ENCODE peak calls at places on chromosomes 12 and 14, in seven cellular contexts. E is H9, B is IMR-90, V is mesendoderm, L is H1, D is trophoblast cell, F is mesenchymal stem cell. M is an unnamed sample.

GRCh38 chr14:91770185-91770584 is 38.3 kb upstream of the CATSPERB start:
- DNase-seq in E (no peak), B (no peak), V (no peak), L (no peak), D (no peak), F (no peak), M (no peak)

GRCh38 chr12:68932123-68932700 is 759 bp downstream of the CPM start:
- DNase-seq in E (no peak), B (no peak), V (no peak), L (no peak), D (no peak), F (no peak), M (peak; percentile 26)

GRCh38 chr14:78253986-78254385 is 83.8 kb downstream of the NRXN3 start:
- DNase-seq in E (no peak), B (peak; percentile 43), V (no peak), L (no peak), D (no peak), F (no peak), M (no peak)

GRCh38 chr12:28780096-28780495 is 369.0 kb upstream of the FAR2 start:
- DNase-seq in E (no peak), B (peak; percentile 81), V (no peak), L (no peak), D (peak; percentile 30), F (peak; percentile 93), M (no peak)

GRCh38 chr12:112219195-112219594 is 93.8 kb downstream of the TRAFD1 start:
- DNase-seq in E (peak; percentile 62), B (no peak), V (peak; percentile 53), L (no peak), D (no peak), F (no peak), M (no peak)

GRCh38 chr12:62737615-62738014 is 197.3 kb downstream of the PPM1H start:
- DNase-seq in E (no peak), B (peak; percentile 25), V (no peak), L (no peak), D (no peak), F (peak; percentile 48), M (no peak)

GRCh38 chr14:61284001-61284400 is 2.9 kb upstream of the TMEM30B start:
- DNase-seq in E (no peak), B (no peak), V (no peak), L (no peak), D (no peak), F (no peak), M (no peak)

GRCh38 chr12:119693511-119693910 is 25.6 kb downstream of the PRKAB1 start:
- DNase-seq in E (no peak), B (no peak), V (no peak), L (no peak), D (no peak), F (no peak), M (no peak)

GRCh38 chr12:5807090-5807414 is 138.0 kb downstream of the ANO2 start:
- DNase-seq in E (no peak), B (peak; percentile 53), V (no peak), L (no peak), D (no peak), F (no peak), M (no peak)

GRCh38 chr14:102583726-102584125 is 8.7 kb upstream of the RCOR1 start:
- DNase-seq in E (no peak), B (no peak), V (peak; percentile 91), L (no peak), D (peak; percentile 88), F (no peak), M (no peak)

GRCh38 chr12:27133022-27133590 is 50.7 kb upstream of the C12orf71 start:
- DNase-seq in E (no peak), B (no peak), V (no peak), L (no peak), D (no peak), F (no peak), M (no peak)

GRCh38 chr12:69298947-69299346 is 49.2 kb upstream of the LYZ start:
- DNase-seq in E (no peak), B (no peak), V (no peak), L (no peak), D (no peak), F (no peak), M (no peak)

GRCh38 chr12:32918890-32919791 is 22.6 kb upstream of the PKP2 start:
- DNase-seq in E (no peak), B (peak; percentile 27), V (peak; percentile 55), L (no peak), D (peak; percentile 35), F (peak; percentile 67), M (no peak)

GRCh38 chr12:93777249-93777648 is 100.1 kb downstream of the CRADD start:
- DNase-seq in E (no peak), B (peak; percentile 67), V (no peak), L (no peak), D (no peak), F (peak; percentile 83), M (no peak)

GRCh38 chr12:53612978-53613377 is 13.2 kb downstream of the ATF7 start:
- DNase-seq in E (no peak), B (no peak), V (no peak), L (no peak), D (no peak), F (no peak), M (no peak)

DNA sequence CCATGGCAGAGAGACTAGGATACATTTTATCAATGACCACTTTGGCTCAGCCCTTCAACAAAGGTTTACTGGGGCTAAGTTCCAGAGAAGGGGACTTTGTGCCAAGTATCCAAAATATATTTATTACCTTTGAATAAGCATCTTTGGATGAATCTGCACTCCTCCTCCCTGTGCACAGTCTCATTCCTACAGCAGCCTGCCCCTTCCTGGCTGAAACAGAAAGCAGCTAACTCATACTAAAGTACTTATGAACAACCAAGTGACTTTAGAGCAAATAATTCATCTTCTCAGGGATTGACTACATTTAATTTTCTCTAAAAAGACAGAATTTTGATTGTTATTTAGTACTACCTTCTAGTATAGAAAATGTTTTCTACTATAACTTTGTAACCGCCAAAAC is 47.8 kb upstream of the ETV6 start:
- DNase-seq in E (no peak), B (no peak), V (no peak), L (no peak), D (no peak), F (peak; percentile 21), M (no peak)
- H4K8ac ChIP-seq in E (no peak overlapping the region), B (no peak overlapping the region), V (no peak overlapping the region), L (no peak overlapping the region), D (no peak overlapping the region), F (no peak overlapping the region), M (no peak overlapping the region)

GRCh38 chr12:227923-228845 is 14.2 kb upstream of the SLC6A12 start:
- DNase-seq in E (peak; percentile 20), B (no peak), V (no peak), L (no peak), D (no peak), F (no peak), M (no peak)

GRCh38 chr12:228846-229200 is 14.9 kb upstream of the SLC6A12 start:
- DNase-seq in E (peak; percentile 22), B (no peak), V (no peak), L (no peak), D (no peak), F (no peak), M (no peak)

GRCh38 chr12:230925-231671 is 17.1 kb upstream of the SLC6A12 start:
- DNase-seq in E (peak; percentile 30), B (no peak), V (no peak), L (no peak), D (no peak), F (no peak), M (no peak)

GRCh38 chr12:227286-227915 is 13.4 kb upstream of the SLC6A12 start:
- DNase-seq in E (peak; percentile 23), B (no peak), V (no peak), L (no peak), D (no peak), F (no peak), M (no peak)

DNA sequence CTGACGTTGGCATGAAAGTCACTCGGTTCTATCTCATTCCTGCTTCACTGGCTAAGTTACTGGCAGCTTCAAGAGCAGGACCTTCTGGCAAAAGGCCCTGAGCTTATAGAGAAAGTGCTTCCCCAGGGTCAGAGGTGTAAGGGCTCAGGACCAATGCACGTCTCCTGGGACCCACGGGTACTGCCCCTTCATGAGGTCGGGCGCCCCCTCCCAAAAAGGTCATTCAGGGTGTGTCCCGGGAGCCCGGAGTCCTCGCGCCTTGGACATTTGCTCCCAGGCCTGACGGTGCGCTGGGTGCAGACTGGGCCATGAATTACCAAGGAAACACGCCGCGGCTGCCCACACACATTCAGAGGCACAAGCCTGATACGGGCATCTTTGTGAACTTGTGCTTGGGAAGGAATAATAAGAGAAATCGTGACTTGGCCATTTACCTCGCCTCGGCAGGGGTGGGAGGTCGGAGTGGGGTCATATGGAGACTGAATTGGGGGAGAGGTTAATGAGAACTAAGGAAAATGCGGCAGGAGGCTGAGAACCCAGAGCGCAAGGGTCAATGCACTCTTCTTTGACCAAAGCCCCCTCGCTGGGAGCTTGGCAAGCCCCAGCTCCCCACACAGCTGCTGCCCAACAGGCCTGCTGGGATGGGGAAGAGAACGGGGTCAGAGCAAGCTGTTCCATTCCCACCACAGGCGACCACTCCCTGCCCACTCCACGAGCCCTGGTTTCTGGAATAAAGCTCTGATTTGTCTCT is 15.7 kb upstream of the SLC6A12 start:
- DNase-seq in E (peak; percentile 28), B (no peak), V (no peak), L (no peak), D (no peak), F (no peak), M (no peak)
- H2BK120ac ChIP-seq in E (no peak overlapping the region), B (no peak overlapping the region), V (no peak overlapping the region), L (no peak overlapping the region), D (no peak overlapping the region), F (no peak overlapping the region), M (no peak overlapping the region)

GRCh38 chr12:51538149-51538548 is 52.9 kb upstream of the SCN8A start:
- DNase-seq in E (no peak), B (no peak), V (no peak), L (no peak), D (no peak), F (no peak), M (no peak)

GRCh38 chr12:51534675-51535074 is 56.4 kb upstream of the SCN8A start:
- DNase-seq in E (no peak), B (no peak), V (no peak), L (no peak), D (no peak), F (no peak), M (no peak)

GRCh38 chr12:51540996-51541395 is 50.0 kb upstream of the SCN8A start:
- DNase-seq in E (no peak), B (no peak), V (no peak), L (no peak), D (no peak), F (no peak), M (no peak)

GRCh38 chr12:51536159-51536558 is 54.9 kb upstream of the SCN8A start:
- DNase-seq in E (no peak), B (peak; percentile 19), V (peak; percentile 43), L (no peak), D (no peak), F (peak; percentile 28), M (no peak)

GRCh38 chr12:51538599-51538998 is 52.4 kb upstream of the SCN8A start:
- DNase-seq in E (no peak), B (no peak), V (no peak), L (no peak), D (no peak), F (no peak), M (no peak)
- H4K8ac ChIP-seq in E (no peak overlapping the region), B (no peak overlapping the region), V (no peak overlapping the region), L (no peak overlapping the region), D (no peak overlapping the region), F (no peak overlapping the region), M (no peak overlapping the region)

DNA sequence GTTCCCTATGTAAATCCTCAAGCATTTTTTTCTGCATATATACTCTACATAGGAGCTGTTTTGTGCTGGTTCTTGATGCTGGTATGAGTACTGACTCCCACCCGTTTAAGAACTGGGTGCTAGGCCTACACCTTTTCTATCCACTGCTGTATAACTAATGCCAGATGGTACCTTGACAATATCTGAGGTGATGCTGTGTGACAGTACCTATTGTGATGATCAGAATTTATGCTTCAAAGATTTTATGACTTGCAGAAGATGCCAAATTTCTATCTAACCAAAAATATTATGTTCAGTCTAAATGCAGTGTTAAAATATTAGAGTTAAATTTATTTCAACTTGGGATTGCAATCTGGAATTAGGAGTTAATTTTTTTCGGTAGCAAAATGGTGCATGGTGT is 272.3 kb upstream of the NOVA1 start:
- DNase-seq in E (no peak), B (no peak), V (no peak), L (no peak), D (no peak), F (no peak), M (no peak)
- H2BK120ac ChIP-seq in E (no peak overlapping the region), B (no peak overlapping the region), V (no peak overlapping the region), L (peak overlapping the region; percentile 38), D (no peak overlapping the region), F (no peak overlapping the region), M (no peak overlapping the region)